ENCODE peak calls at places on chromosomes 11 and 22, in nine cellular contexts. G is IMR-90, E is OCI-LY7, Y is HCT116, F is mammary epithelial cell, L is GM23338, D is neural progenitor cell, X is mesenchymal stem cell, U is MM.1S. S is an unnamed sample.
A peak's percentile ranks its signal among the peaks of the same experiment; 100 is the strongest.

GRCh38 chr11:127943763-127944162 is 643.6 kb downstream of the ETS1 start:
- DNase-seq in U (no peak), X (no peak), Y (no peak), D (no peak), F (peak; percentile 82), E (no peak), L (no peak), G (no peak), S (peak; percentile 37)

GRCh38 chr11:6012055-6012668 is 5.4 kb upstream of the OR56A4 start:
- DNase-seq in L (no peak), E (no peak), U (no peak), G (no peak), Y (no peak), D (no peak), X (peak; percentile 0), F (no peak), S (no peak)

GRCh38 chr11:61541568-61541967 is 33.0 kb downstream of the LRRC10B start:
- DNase-seq in E (peak; percentile 9), F (no peak), U (no peak), L (peak; percentile 80), X (no peak), D (peak; percentile 55), Y (peak; percentile 34), G (peak; percentile 52), S (no peak)

GRCh38 chr11:119683783-119684182 is 45.2 kb downstream of the NECTIN1 start:
- DNase-seq in D (peak; percentile 33), Y (no peak), G (no peak), F (peak; percentile 89), L (no peak), E (no peak), X (no peak), U (peak; percentile 47), S (no peak)

GRCh38 chr22:49449811-49450386 is 377.8 kb downstream of the BRD1 start:
- DNase-seq in G (no peak), X (no peak), U (no peak), Y (no peak), F (no peak), E (no peak), L (no peak), D (peak; percentile 60), S (no peak)

GRCh38 chr11:44235765-44236201 is 74.2 kb downstream of the ALX4 start:
- DNase-seq in D (no peak), L (no peak), F (no peak), U (no peak), Y (no peak), G (peak; percentile 31), X (peak; percentile 17), E (no peak), S (no peak)

GRCh38 chr11:86372586-86372985 is 2.1 kb upstream of the CCDC81 start:
- DNase-seq in G (no peak), U (no peak), L (no peak), D (no peak), E (no peak), Y (no peak), X (no peak), F (peak; percentile 52), S (no peak)

GRCh38 chr22:27336151-27337090 is 465.1 kb downstream of the MN1 start:
- DNase-seq in E (no peak), F (peak; percentile 87), L (no peak), X (no peak), G (no peak), U (no peak), D (no peak), Y (no peak), S (no peak)

GRCh38 chr11:125916683-125917337 is 12.5 kb downstream of the DDX25 start:
- DNase-seq in E (no peak), G (no peak), D (no peak), U (no peak), Y (no peak), F (no peak), L (no peak), X (no peak), S (no peak)

GRCh38 chr11:62706841-62707240 is 383 bp downstream of the BSCL2 start:
- DNase-seq in Y (no peak), U (no peak), L (no peak), F (no peak), D (no peak), G (no peak), E (no peak), X (no peak), S (no peak)

GRCh38 chr11:129996113-129996870 is 6.3 kb downstream of the PRDM10 start:
- DNase-seq in D (no peak), F (no peak), Y (no peak), U (no peak), E (peak; percentile 62), X (no peak), G (no peak), L (no peak), S (peak; percentile 54)

GRCh38 chr22:27358096-27358870 is 443.3 kb downstream of the MN1 start:
- DNase-seq in G (no peak), E (no peak), F (no peak), D (peak; percentile 59), L (no peak), X (no peak), U (no peak), Y (no peak), S (no peak)

DNA sequence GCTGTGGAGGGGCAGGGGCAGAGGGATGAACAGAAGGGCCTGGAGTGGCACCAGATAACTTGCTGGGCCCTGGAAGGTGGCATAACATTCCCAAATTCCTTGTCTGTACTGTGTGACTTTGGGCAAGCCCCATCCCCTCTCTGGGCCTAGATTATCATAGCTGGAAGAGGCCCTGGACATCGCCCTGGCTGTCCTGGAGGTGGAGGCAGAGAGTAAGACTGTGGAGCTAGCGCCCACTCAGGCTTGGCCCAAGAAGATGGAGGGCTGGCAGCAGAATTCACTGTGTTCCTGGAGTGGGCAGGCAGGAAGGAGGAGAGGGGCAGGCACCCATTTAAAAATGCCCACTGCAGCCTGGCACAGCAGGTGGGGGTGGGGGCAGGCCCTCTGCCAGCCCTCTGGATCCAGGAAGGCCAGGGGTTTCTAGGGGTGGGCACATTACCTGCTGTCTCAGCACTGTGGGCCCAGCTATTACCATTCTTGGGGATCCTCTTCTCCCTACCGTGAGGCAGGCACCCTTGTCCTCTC is 22.6 kb downstream of the ARHGEF17 start:
- DNase-seq in E (no peak), U (no peak), G (peak; percentile 61), D (peak; percentile 64), Y (no peak), L (peak; percentile 65), X (peak; percentile 78), F (no peak), S (no peak)
- H3K4me3 ChIP-seq in E (no peak overlapping the region), U (no peak overlapping the region), G (no peak overlapping the region), D (peak overlapping the region; percentile 26), Y (no peak overlapping the region), L (peak overlapping the region; percentile 46), X (no peak overlapping the region), F (no peak overlapping the region), S (no peak overlapping the region)

DNA sequence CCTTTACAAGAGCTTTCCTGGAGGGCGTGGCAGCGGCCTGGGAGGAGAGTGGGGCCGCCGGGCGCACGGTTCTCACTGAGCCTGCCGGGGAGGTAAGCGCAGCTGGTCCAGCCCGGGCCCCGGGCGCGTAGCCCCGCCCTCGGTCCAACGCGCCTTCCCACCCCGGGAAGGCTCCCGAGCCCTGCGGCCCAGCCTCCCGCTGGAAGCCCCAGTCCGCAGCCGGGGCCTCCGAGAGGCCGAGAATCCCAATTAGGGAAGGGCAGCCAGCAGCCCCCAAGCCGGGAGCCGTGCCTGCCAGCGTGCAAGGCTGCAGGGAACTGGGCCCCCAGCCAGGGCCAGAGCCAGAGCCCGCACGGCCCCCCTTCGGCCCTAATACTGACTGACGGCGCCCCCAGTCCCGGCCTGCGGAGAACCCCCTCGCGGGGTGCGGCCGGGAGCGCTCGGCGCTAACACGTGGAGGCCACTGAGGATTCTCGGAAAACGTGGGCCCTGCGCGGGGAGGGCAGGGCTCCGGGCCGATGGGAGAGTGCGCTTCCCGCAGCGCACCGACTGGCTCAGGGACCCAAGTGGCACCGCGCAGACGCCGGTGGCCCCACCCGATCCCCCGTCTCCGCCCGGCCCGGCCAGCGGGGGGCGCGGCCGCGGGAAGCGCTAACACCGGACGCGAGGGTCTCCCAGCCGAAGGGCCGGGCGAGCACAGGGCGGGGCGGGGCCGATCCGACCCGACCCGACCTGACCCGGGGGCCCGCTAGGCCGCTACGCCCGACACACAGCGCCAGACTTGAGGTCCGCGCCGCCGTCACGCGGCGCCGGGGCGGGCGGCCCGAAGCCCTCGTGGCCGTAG is 5.7 kb downstream of the ZFTA start:
- DNase-seq in Y (no peak), E (no peak), G (no peak), L (peak; percentile 71), X (peak; percentile 43), U (no peak), F (no peak), D (peak; percentile 90), S (peak; percentile 52)
- H3K36me3 ChIP-seq in Y (peaks cover 5% of the 10 kb centered on the region), E (peaks cover 28% of the 10 kb centered on the region), G (peaks cover 38% of the 10 kb centered on the region), L (no peaks in the 10 kb centered on the region), X (peaks cover 37% of the 10 kb centered on the region), U (no peaks in the 10 kb centered on the region), F (peaks cover 11% of the 10 kb centered on the region), D (peaks cover 7% of the 10 kb centered on the region), S (peaks cover 52% of the 10 kb centered on the region)

GRCh38 chr11:46304605-46305004 is 27.1 kb downstream of the CREB3L1 start:
- DNase-seq in Y (no peak), F (no peak), X (no peak), U (no peak), G (no peak), E (no peak), L (no peak), D (no peak), S (no peak)

GRCh38 chr11:46306296-46306853 is 28.9 kb downstream of the CREB3L1 start:
- DNase-seq in D (no peak), L (peak; percentile 44), X (peak; percentile 68), U (no peak), F (no peak), E (no peak), G (peak; percentile 61), Y (no peak), S (no peak)

GRCh38 chr11:46302866-46303265 is 25.4 kb downstream of the CREB3L1 start:
- DNase-seq in Y (no peak), G (no peak), D (no peak), U (peak; percentile 81), F (no peak), E (peak; percentile 29), L (no peak), X (no peak), S (no peak)

GRCh38 chr11:46307369-46307768 is 29.9 kb downstream of the CREB3L1 start:
- DNase-seq in L (no peak), G (no peak), X (no peak), F (no peak), D (no peak), Y (no peak), U (no peak), E (no peak), S (no peak)

GRCh38 chr11:46305295-46305694 is 27.8 kb downstream of the CREB3L1 start:
- DNase-seq in E (peak; percentile 37), Y (no peak), X (peak; percentile 76), L (no peak), U (no peak), G (peak; percentile 35), D (no peak), F (no peak), S (peak; percentile 29)
- H2AFZ ChIP-seq in E (peak overlapping the region; percentile 36), Y (no peak overlapping the region), X (no peak overlapping the region), L (no peak overlapping the region), U (no peak overlapping the region), G (no peak overlapping the region), D (no peak overlapping the region), F (peak overlapping the region; percentile 1), S (no peak overlapping the region)

DNA sequence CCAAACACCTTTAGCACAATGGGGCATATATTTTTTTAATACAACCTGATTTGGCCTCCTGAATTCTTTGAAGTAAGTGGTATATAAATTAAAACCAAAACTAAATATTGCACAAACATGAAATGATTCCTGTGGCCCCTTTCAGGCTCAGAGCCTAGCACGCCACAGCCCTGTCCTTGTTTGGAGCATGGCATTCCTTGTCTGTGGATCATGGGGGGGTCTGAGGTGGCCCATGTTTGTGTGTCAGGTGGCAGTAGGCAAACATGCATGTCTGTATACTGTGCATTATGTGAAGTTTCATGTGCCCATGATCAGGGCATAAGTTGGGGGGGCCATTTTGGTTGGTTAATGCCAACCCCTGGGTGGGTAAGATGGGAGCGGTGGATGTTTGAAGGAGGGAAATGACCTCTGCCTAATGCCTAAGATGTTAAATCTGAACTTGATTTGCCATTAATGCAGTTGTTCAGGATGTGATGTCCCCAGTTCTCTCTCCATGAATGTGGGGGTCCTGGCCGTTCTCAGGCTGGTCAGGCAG is 18.6 kb downstream of the UPB1 start:
- DNase-seq in D (no peak), E (no peak), Y (no peak), G (no peak), X (no peak), L (no peak), F (no peak), U (no peak), S (no peak)
- H3K4me3 ChIP-seq in D (no peak overlapping the region), E (no peak overlapping the region), Y (no peak overlapping the region), G (no peak overlapping the region), X (no peak overlapping the region), L (no peak overlapping the region), F (no peak overlapping the region), U (no peak overlapping the region), S (no peak overlapping the region)

S was measured in trophoblast cell.